ENCODE peak calls at places on chromosomes 1 and 21, in five cellular contexts. One of them, this sample, is unnamed.

GRCh38 chr1:221670081-221670480 is 71.8 kb downstream of the DUSP10 start:
- DNase-seq in adrenal gland: no peak
- DNase-seq in cardiac muscle cell: peak
- DNase-seq in activated CD8-positive, alpha-beta memory T cell treated with anti-CD3 and anti-CD28 coated beads for 4 hours: no peak
- DNase-seq in astrocyte: peak
- DNase-seq in this sample: no peak

GRCh38 chr21:44871576-44872265 is 1.8 kb downstream of the PTTG1IP start:
- DNase-seq in cardiac muscle cell: peak
- DNase-seq in adrenal gland: peak
- DNase-seq in astrocyte: peak
- DNase-seq in activated CD8-positive, alpha-beta memory T cell treated with anti-CD3 and anti-CD28 coated beads for 4 hours: no peak
- DNase-seq in this sample: no peak

GRCh38 chr1:201954263-201955008 is 867 bp upstream of the TIMM17A start:
- DNase-seq in activated CD8-positive, alpha-beta memory T cell treated with anti-CD3 and anti-CD28 coated beads for 4 hours: no peak
- DNase-seq in astrocyte: no peak
- DNase-seq in cardiac muscle cell: no peak
- DNase-seq in adrenal gland: no peak
- DNase-seq in this sample: no peak

GRCh38 chr1:8015036-8015808 is 10.9 kb downstream of the ERRFI1 start:
- DNase-seq in activated CD8-positive, alpha-beta memory T cell treated with anti-CD3 and anti-CD28 coated beads for 4 hours: no peak
- DNase-seq in astrocyte: peak
- DNase-seq in adrenal gland: peak
- DNase-seq in cardiac muscle cell: peak
- DNase-seq in this sample: no peak

GRCh38 chr1:180131510-180131909 is 23.2 kb upstream of the QSOX1 start:
- DNase-seq in astrocyte: peak
- DNase-seq in activated CD8-positive, alpha-beta memory T cell treated with anti-CD3 and anti-CD28 coated beads for 4 hours: no peak
- DNase-seq in adrenal gland: peak
- DNase-seq in cardiac muscle cell: peak
- DNase-seq in this sample: no peak

GRCh38 chr1:90443340-90443739 is 273.8 kb downstream of the BARHL2 start:
- DNase-seq in cardiac muscle cell: no peak
- DNase-seq in astrocyte: no peak
- DNase-seq in adrenal gland: no peak
- DNase-seq in activated CD8-positive, alpha-beta memory T cell treated with anti-CD3 and anti-CD28 coated beads for 4 hours: no peak
- DNase-seq in this sample: no peak

GRCh38 chr1:90727917-90728655 is 11.0 kb upstream of the BARHL2 start:
- DNase-seq in astrocyte: no peak
- DNase-seq in adrenal gland: no peak
- DNase-seq in activated CD8-positive, alpha-beta memory T cell treated with anti-CD3 and anti-CD28 coated beads for 4 hours: no peak
- DNase-seq in cardiac muscle cell: no peak
- DNase-seq in this sample: no peak

GRCh38 chr1:7770939-7771672 is at the start of gene VAMP3:
- DNase-seq in astrocyte: peak
- DNase-seq in cardiac muscle cell: peak
- DNase-seq in activated CD8-positive, alpha-beta memory T cell treated with anti-CD3 and anti-CD28 coated beads for 4 hours: peak
- DNase-seq in adrenal gland: peak
- DNase-seq in this sample: peak

GRCh38 chr1:204507317-204508105 is 8.7 kb upstream of the MDM4 start:
- DNase-seq in adrenal gland: peak
- DNase-seq in astrocyte: peak
- DNase-seq in cardiac muscle cell: peak
- DNase-seq in activated CD8-positive, alpha-beta memory T cell treated with anti-CD3 and anti-CD28 coated beads for 4 hours: no peak
- DNase-seq in this sample: no peak

GRCh38 chr1:12293416-12293815 is 63.6 kb downstream of the VPS13D start:
- DNase-seq in cardiac muscle cell: no peak
- DNase-seq in adrenal gland: no peak
- DNase-seq in activated CD8-positive, alpha-beta memory T cell treated with anti-CD3 and anti-CD28 coated beads for 4 hours: no peak
- DNase-seq in astrocyte: no peak
- DNase-seq in this sample: no peak

GRCh38 chr1:222928212-222928611 is 113.4 kb downstream of the DISP1 start:
- DNase-seq in adrenal gland: peak
- DNase-seq in astrocyte: peak
- DNase-seq in cardiac muscle cell: peak
- DNase-seq in activated CD8-positive, alpha-beta memory T cell treated with anti-CD3 and anti-CD28 coated beads for 4 hours: no peak
- DNase-seq in this sample: no peak

GRCh38 chr1:172429324-172430127 is 9.0 kb downstream of the C1orf105 start:
- DNase-seq in astrocyte: peak
- DNase-seq in cardiac muscle cell: peak
- DNase-seq in activated CD8-positive, alpha-beta memory T cell treated with anti-CD3 and anti-CD28 coated beads for 4 hours: no peak
- DNase-seq in adrenal gland: peak
- DNase-seq in this sample: no peak

GRCh38 chr1:176863613-176864012 is 300.9 kb downstream of the ASTN1 start:
- DNase-seq in adrenal gland: no peak
- DNase-seq in astrocyte: no peak
- DNase-seq in cardiac muscle cell: no peak
- DNase-seq in activated CD8-positive, alpha-beta memory T cell treated with anti-CD3 and anti-CD28 coated beads for 4 hours: no peak
- DNase-seq in this sample: no peak

GRCh38 chr1:179807291-179807690 is 64.2 kb downstream of the FAM163A start:
- DNase-seq in activated CD8-positive, alpha-beta memory T cell treated with anti-CD3 and anti-CD28 coated beads for 4 hours: no peak
- DNase-seq in astrocyte: no peak
- DNase-seq in adrenal gland: no peak
- DNase-seq in cardiac muscle cell: no peak
- DNase-seq in this sample: no peak

GRCh38 chr1:231702804-231703203 is 76.2 kb downstream of the DISC1 start:
- DNase-seq in activated CD8-positive, alpha-beta memory T cell treated with anti-CD3 and anti-CD28 coated beads for 4 hours: no peak
- DNase-seq in astrocyte: peak
- DNase-seq in adrenal gland: no peak
- DNase-seq in cardiac muscle cell: peak
- DNase-seq in this sample: no peak

GRCh38 chr1:175525222-175525621 is 218.2 kb downstream of the TNR start:
- DNase-seq in activated CD8-positive, alpha-beta memory T cell treated with anti-CD3 and anti-CD28 coated beads for 4 hours: no peak
- DNase-seq in adrenal gland: no peak
- DNase-seq in astrocyte: no peak
- DNase-seq in cardiac muscle cell: no peak
- DNase-seq in this sample: no peak

GRCh38 chr1:95247607-95248006 is 13.6 kb downstream of the RWDD3 start:
- DNase-seq in astrocyte: no peak
- DNase-seq in cardiac muscle cell: no peak
- DNase-seq in activated CD8-positive, alpha-beta memory T cell treated with anti-CD3 and anti-CD28 coated beads for 4 hours: no peak
- DNase-seq in adrenal gland: no peak
- DNase-seq in this sample: no peak

GRCh38 chr1:204961765-204962419 is 81.1 kb upstream of the CNTN2 start:
- DNase-seq in astrocyte: no peak
- DNase-seq in adrenal gland: no peak
- DNase-seq in cardiac muscle cell: no peak
- DNase-seq in activated CD8-positive, alpha-beta memory T cell treated with anti-CD3 and anti-CD28 coated beads for 4 hours: no peak
- DNase-seq in this sample: no peak

GRCh38 chr21:21406918-21407317 is 408.7 kb downstream of the NCAM2 start:
- DNase-seq in activated CD8-positive, alpha-beta memory T cell treated with anti-CD3 and anti-CD28 coated beads for 4 hours: no peak
- DNase-seq in astrocyte: no peak
- DNase-seq in cardiac muscle cell: no peak
- DNase-seq in adrenal gland: no peak
- DNase-seq in this sample: no peak

This sample was measured in T-helper 9 cell.